ENCODE peak calls at places on chromosomes 7 and 10, in seven cellular contexts. T, B, S, D, N, X and O are unnamed samples.

GRCh38 chr10:287814-288213 is 152.6 kb downstream of the ZMYND11 start:
- DNase-seq in T (no peak), S (no peak), X (no peak), N (no peak), D (peak), B (no peak), O (no peak)

GRCh38 chr7:81470084-81470723 is 299.6 kb downstream of the HGF start:
- DNase-seq in T (peak), D (peak), S (peak), B (peak), X (peak), N (peak), O (no peak)

GRCh38 chr7:157502701-157503111 is 165.9 kb downstream of the DNAJB6 start:
- DNase-seq in B (no peak), S (peak), N (no peak), T (peak), X (peak), D (peak), O (no peak)

GRCh38 chr10:48725708-48726107 is 41.0 kb downstream of the WDFY4 start:
- DNase-seq in X (no peak), N (no peak), D (no peak), S (no peak), T (no peak), B (no peak), O (no peak)

GRCh38 chr10:43708256-43708655 is 59.6 kb upstream of the ZNF32 start:
- DNase-seq in X (no peak), S (peak), N (no peak), T (no peak), D (peak), B (no peak), O (no peak)

GRCh38 chr10:51085204-51085603 is 10.9 kb downstream of the PRKG1 start:
- DNase-seq in B (no peak), S (no peak), T (no peak), D (no peak), X (no peak), N (no peak), O (no peak)

GRCh38 chr10:45374451-45375052 is 536 bp downstream of the ALOX5 start:
- DNase-seq in X (no peak), T (no peak), N (no peak), S (peak), D (peak), B (peak), O (peak)

GRCh38 chr7:41003031-41003925 is 699.6 kb downstream of the INHBA start:
- DNase-seq in D (peak), N (peak), B (no peak), S (peak), T (peak), X (no peak), O (no peak)

GRCh38 chr7:64998865-64999164 is 7.7 kb downstream of the ERV3-1 start:
- DNase-seq in B (no peak), X (no peak), S (no peak), N (no peak), D (no peak), T (no peak), O (no peak)

GRCh38 chr7:64997164-64997908 is 6.5 kb upstream of the ZNF117 start:
- DNase-seq in S (no peak), N (no peak), T (no peak), X (no peak), D (no peak), B (no peak), O (no peak)

GRCh38 chr7:65001291-65001814 is 5.1 kb downstream of the ERV3-1 start:
- DNase-seq in N (no peak), S (no peak), D (no peak), T (no peak), X (no peak), B (no peak), O (no peak)

GRCh38 chr7:64997927-64998391 is 7.1 kb upstream of the ZNF117 start:
- DNase-seq in D (no peak), N (peak), X (peak), S (no peak), T (peak), B (no peak), O (no peak)

DNA sequence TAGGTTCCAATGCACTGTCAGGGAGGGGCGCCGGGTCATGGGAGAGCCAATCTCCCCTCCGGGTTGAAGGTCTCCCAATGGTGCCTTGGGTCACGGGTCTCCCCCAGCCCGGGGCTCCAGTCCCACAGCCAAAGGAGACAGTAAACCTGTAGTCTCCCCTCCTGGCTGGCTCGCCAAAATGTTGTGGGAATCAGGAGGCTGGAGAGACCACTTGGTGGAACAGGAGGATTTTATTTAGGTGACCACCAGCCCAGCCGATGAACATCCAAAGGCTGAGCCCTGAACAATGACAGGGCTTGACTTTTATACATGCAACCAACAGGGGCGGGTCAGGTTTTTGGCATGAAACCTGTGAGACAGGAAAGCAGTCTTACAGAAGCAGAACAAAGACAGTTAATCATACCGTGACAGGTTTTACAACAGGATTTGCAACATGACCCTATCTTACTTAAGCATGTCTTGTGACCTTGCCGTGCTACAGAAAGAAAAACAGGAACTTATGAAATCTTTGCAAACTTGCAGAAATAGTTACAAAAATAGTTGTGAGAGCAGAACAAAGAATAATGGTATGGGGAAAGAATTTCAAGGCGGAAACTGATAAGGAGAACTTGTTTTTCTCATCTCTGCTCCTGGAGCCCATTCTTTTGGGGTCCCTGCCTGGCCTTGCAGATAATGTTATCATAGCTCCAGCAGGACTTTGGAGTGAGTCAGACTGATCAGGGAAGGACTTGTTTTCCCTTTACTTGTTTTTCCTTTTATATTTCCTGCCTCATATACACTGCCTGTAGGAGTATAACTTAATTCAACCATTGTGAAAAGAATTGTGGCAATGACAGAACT is 7.1 kb downstream of the ERV3-1 start:
- DNase-seq in B (no peak), X (no peak), T (peak), N (no peak), D (no peak), S (no peak), O (peak)
- H3K4me3 ChIP-seq in B (no peak), X (no peak), T (no peak), N (no peak), D (peak), S (no peak), O (peak)

DNA sequence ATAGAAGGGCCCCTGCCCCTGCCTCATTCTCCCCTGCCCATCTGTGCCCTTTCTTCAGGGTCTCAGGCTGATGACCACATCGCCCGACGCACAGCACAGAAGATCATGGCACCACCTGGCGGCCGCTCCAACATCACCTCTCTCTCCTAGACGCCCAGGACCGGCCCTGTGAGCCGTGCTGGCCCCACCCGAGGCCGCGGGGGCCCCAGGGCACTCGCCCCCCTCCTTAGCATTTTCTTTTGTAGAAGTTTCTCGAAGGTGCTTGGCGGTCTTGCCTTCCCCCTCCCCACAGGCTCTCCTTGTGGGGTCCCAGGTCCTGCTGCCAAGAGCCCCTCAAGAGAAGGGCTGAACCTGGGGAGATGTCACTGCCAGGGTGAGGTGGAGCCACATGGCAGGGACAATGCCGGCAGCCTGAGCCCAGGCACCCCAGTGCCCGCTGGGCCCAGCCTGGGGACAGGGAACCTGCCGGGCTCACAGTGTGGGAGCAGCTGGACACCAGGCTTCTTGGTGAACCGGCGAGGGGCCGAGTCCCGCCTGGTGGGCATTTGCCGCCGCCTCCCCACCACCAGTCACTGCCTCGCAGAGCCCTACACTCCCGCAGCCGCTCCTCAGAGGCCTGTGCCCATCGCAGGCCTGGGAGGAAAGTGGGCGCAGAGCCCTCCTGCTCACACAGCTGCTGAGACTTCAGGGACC is 18.2 kb downstream of the DPYSL4 start:
- DNase-seq in D (peak), T (no peak), N (no peak), X (no peak), S (no peak), B (peak), O (no peak)
- TF ChIP-seq CTCF in D (peak), T (no peak), N (no peak), X (no peak), S (no peak), B (no peak), O (no peak)

GRCh38 chr7:16420329-16420648 is 1.0 kb downstream of the CRPPA start:
- DNase-seq in S (no peak), D (no peak), N (no peak), X (no peak), T (no peak), B (no peak), O (no peak)

GRCh38 chr7:16420649-16421332 is 547 bp downstream of the CRPPA start:
- DNase-seq in D (peak), T (peak), X (peak), S (peak), B (peak), N (peak), O (peak)

GRCh38 chr7:16419126-16419525 is 2.2 kb downstream of the CRPPA start:
- DNase-seq in B (no peak), S (no peak), D (no peak), N (no peak), T (no peak), X (no peak), O (no peak)

GRCh38 chr7:16421333-16422099 is at the start of gene CRPPA:
- DNase-seq in D (peak), S (peak), X (peak), N (peak), T (no peak), B (peak), O (no peak)

GRCh38 chr7:16419859-16420258 is 1.5 kb downstream of the CRPPA start:
- DNase-seq in N (no peak), D (no peak), B (no peak), X (no peak), S (no peak), T (no peak), O (no peak)
- H3K4me3 ChIP-seq in N (peak), D (peak), B (peak), X (peak), S (peak), T (peak), O (peak)

GRCh38 chr10:34522542-34522941 is 292.6 kb downstream of the PARD3 start:
- DNase-seq in D (no peak), N (peak), T (no peak), S (no peak), X (no peak), B (no peak), O (no peak)
- TF ChIP-seq CTCF in D (peak), N (peak), T (no peak), S (peak), X (no peak), B (peak), O (no peak)

GRCh38 chr10:77566914-77567566 is 70.6 kb downstream of the KCNMA1 start:
- DNase-seq in T (no peak), S (no peak), B (no peak), X (no peak), D (no peak), N (no peak), O (no peak)

GRCh38 chr10:77576007-77576367 is 61.6 kb downstream of the KCNMA1 start:
- DNase-seq in D (no peak), X (no peak), S (no peak), N (no peak), T (no peak), B (no peak), O (no peak)

GRCh38 chr10:77574436-77574835 is 63.2 kb downstream of the KCNMA1 start:
- DNase-seq in T (no peak), N (no peak), S (no peak), X (no peak), B (no peak), D (no peak), O (no peak)

GRCh38 chr10:77575271-77576006 is 62.2 kb downstream of the KCNMA1 start:
- DNase-seq in N (no peak), B (no peak), X (no peak), D (no peak), T (no peak), S (no peak), O (no peak)

GRCh38 chr10:77571490-77571889 is 66.1 kb downstream of the KCNMA1 start:
- DNase-seq in X (no peak), S (no peak), T (peak), B (no peak), N (no peak), D (no peak), O (no peak)
- H3K4me3 ChIP-seq in X (no peak), S (no peak), T (no peak), B (no peak), N (no peak), D (no peak), O (no peak)

GRCh38 chr7:107224858-107225257 is 56.1 kb downstream of the HBP1 start:
- DNase-seq in T (no peak), D (no peak), B (no peak), X (no peak), S (no peak), N (no peak), O (no peak)
- TF ChIP-seq CTCF in T (no peak), D (no peak), B (no peak), X (no peak), S (no peak), N (no peak), O (no peak)

GRCh38 chr10:63429280-63429679 is 36.5 kb downstream of the JMJD1C start:
- DNase-seq in S (no peak), X (no peak), N (no peak), D (no peak), T (no peak), B (no peak), O (no peak)

GRCh38 chr10:63430091-63430998 is 35.4 kb downstream of the JMJD1C start:
- DNase-seq in B (no peak), X (no peak), N (no peak), T (no peak), D (peak), S (no peak), O (no peak)

GRCh38 chr10:63430999-63431356 is 34.8 kb downstream of the JMJD1C start:
- DNase-seq in B (no peak), N (no peak), X (no peak), D (no peak), T (no peak), S (no peak), O (no peak)

GRCh38 chr10:63434866-63435854 is 30.6 kb downstream of the JMJD1C start:
- DNase-seq in S (no peak), D (no peak), X (no peak), B (no peak), T (no peak), N (no peak), O (no peak)

GRCh38 chr10:63431962-63432797 is 33.6 kb downstream of the JMJD1C start:
- DNase-seq in X (no peak), D (no peak), N (no peak), S (no peak), T (no peak), B (no peak), O (no peak)
- H3K4me3 ChIP-seq in X (no peak), D (no peak), N (no peak), S (no peak), T (no peak), B (no peak), O (no peak)

DNA sequence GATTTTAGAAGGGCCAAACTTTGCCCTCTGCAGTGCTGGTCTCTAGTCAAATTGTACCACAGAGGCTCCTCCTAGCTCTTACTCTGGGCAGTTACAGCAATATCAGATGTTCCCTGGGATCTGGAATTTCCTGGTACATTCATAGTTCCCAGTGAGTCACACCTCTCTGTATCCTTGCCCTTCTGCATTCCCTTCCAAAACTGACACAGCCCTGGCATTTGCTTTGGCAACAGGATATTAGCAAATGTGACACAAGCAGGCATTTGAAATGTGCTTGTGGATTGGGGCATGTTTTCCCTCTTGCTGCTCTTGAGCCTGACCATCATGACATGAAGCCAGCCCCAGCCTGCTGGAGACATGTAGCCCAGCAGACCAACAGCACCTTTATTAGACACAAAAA is 284.7 kb upstream of the AKR1E2 start:
- DNase-seq in T (peak), S (no peak), N (no peak), X (no peak), D (no peak), B (no peak), O (peak)
- TF ChIP-seq CTCF in T (no peak), S (no peak), N (peak), X (no peak), D (no peak), B (no peak), O (no peak)